ENCODE peak calls at places on chromosome 5, in ten cellular contexts. H, K, A, F, I, U, Q, P, V and J are unnamed samples.

GRCh38 chr5:93274291-93274690 is 306.7 kb downstream of the NR2F1-AS1 start:
- DNase-seq in A (no peak), K (peak; percentile 94), Q (no peak), I (no peak), V (peak; percentile 80), U (no peak), F (no peak), P (peak; percentile 79), H (no peak), J (no peak)

GRCh38 chr5:135887447-135887864 is 8.2 kb downstream of the IL9 start:
- DNase-seq in Q (peak; percentile 14), F (peak; percentile 82), I (peak; percentile 78), A (peak; percentile 16), V (no peak), U (peak; percentile 53), H (no peak), P (peak; percentile 65), K (peak; percentile 50), J (peak; percentile 63)

GRCh38 chr5:77984587-77984986 is 208.4 kb upstream of the TBCA start:
- DNase-seq in P (no peak), I (peak; percentile 38), A (no peak), V (no peak), H (no peak), K (no peak), Q (no peak), F (no peak), U (no peak), J (peak; percentile 25)

GRCh38 chr5:151005975-151006576 is 14.3 kb upstream of the GPX3 start:
- DNase-seq in U (peak; percentile 87), P (peak; percentile 62), K (peak; percentile 97), H (no peak), I (no peak), Q (no peak), F (no peak), V (peak; percentile 58), A (no peak), J (peak; percentile 93)

GRCh38 chr5:159094745-159095144 is 5.0 kb downstream of the EBF1 start:
- DNase-seq in U (peak; percentile 87), H (no peak), P (peak; percentile 64), V (no peak), A (peak; percentile 76), F (peak; percentile 96), I (peak; percentile 53), Q (no peak), K (peak; percentile 55), J (peak; percentile 79)

GRCh38 chr5:122751293-122751753 is 23.6 kb upstream of the SNX2 start:
- DNase-seq in H (no peak), F (no peak), Q (no peak), V (no peak), U (no peak), P (peak; percentile 54), A (no peak), I (no peak), K (peak; percentile 82), J (no peak)

GRCh38 chr5:6448622-6449464 is at the start of gene UBE2QL1:
- DNase-seq in P (no peak), U (no peak), I (peak; percentile 30), A (peak; percentile 21), F (no peak), H (no peak), Q (peak; percentile 2), K (no peak), V (no peak), J (peak; percentile 26)

GRCh38 chr5:112697301-112697700 is 40.4 kb upstream of the APC start:
- DNase-seq in V (no peak), I (no peak), U (no peak), K (no peak), A (no peak), P (no peak), Q (no peak), H (no peak), F (no peak), J (no peak)

GRCh38 chr5:142749321-142749720 is 20.9 kb upstream of the ARHGAP26 start:
- DNase-seq in V (no peak), P (peak; percentile 68), A (no peak), F (no peak), K (peak; percentile 71), H (no peak), I (no peak), Q (no peak), U (no peak), J (no peak)

GRCh38 chr5:141874262-141874964 is 3.8 kb downstream of the PCDH1 start:
- DNase-seq in I (no peak), K (no peak), V (no peak), F (no peak), U (no peak), A (no peak), H (no peak), Q (no peak), P (no peak), J (peak; percentile 19)

GRCh38 chr5:1737790-1738405 is 61.7 kb downstream of the MRPL36 start:
- DNase-seq in Q (no peak), H (no peak), A (no peak), P (peak; percentile 37), U (no peak), V (no peak), I (peak; percentile 39), K (peak; percentile 4), F (peak; percentile 86), J (no peak)

GRCh38 chr5:55308254-55308836 is 556 bp downstream of the MTREX start:
- DNase-seq in A (no peak), P (peak; percentile 23), Q (no peak), F (peak; percentile 58), K (peak; percentile 28), H (no peak), I (peak; percentile 24), V (no peak), U (no peak), J (peak; percentile 25)

GRCh38 chr5:18243846-18244245 is 609.6 kb downstream of the TAF11L14 start:
- DNase-seq in P (no peak), H (no peak), I (no peak), Q (no peak), U (no peak), K (no peak), F (no peak), A (no peak), V (no peak), J (no peak)

GRCh38 chr5:113264061-113264460 is 170.7 kb downstream of the TSSK1B start:
- DNase-seq in A (no peak), Q (no peak), K (peak; percentile 87), I (no peak), F (no peak), U (no peak), H (no peak), P (no peak), V (peak; percentile 43), J (no peak)

GRCh38 chr5:179343902-179344300 is 1.4 kb downstream of the ADAMTS2 start:
- DNase-seq in K (no peak), P (peak; percentile 68), I (peak; percentile 59), F (no peak), U (peak; percentile 55), V (no peak), H (no peak), Q (no peak), A (no peak), J (peak; percentile 52)

GRCh38 chr5:58969253-58969652 is 386.4 kb downstream of the RAB3C start:
- DNase-seq in U (no peak), P (no peak), H (no peak), F (no peak), Q (no peak), V (no peak), K (no peak), I (no peak), A (no peak), J (no peak)

GRCh38 chr5:104189031-104189430 is 626.4 kb upstream of the NUDT12 start:
- DNase-seq in Q (no peak), U (no peak), K (no peak), F (no peak), V (no peak), H (no peak), P (peak; percentile 22), A (no peak), I (no peak), J (no peak)

GRCh38 chr5:17976404-17976803 is 342.1 kb downstream of the TAF11L14 start:
- DNase-seq in I (no peak), F (no peak), Q (no peak), K (no peak), V (no peak), A (no peak), P (no peak), H (no peak), U (no peak), J (no peak)

GRCh38 chr5:121758640-121759039 is 93.0 kb upstream of the FTMT start:
- DNase-seq in V (no peak), K (no peak), I (no peak), H (no peak), Q (no peak), A (no peak), U (no peak), F (no peak), P (no peak), J (no peak)

GRCh38 chr5:76337949-76338589 is 65.0 kb upstream of the IQGAP2 start:
- DNase-seq in U (no peak), I (peak; percentile 74), Q (no peak), F (peak; percentile 55), V (peak; percentile 38), K (peak; percentile 74), A (no peak), P (peak; percentile 50), H (no peak), J (peak; percentile 46)

GRCh38 chr5:111929892-111930291 is 172.9 kb upstream of the NREP start:
- DNase-seq in A (no peak), P (peak; percentile 94), U (no peak), I (no peak), H (no peak), F (no peak), V (peak; percentile 58), K (peak; percentile 94), Q (no peak), J (no peak)

GRCh38 chr5:84362061-84362720 is 22.5 kb downstream of the EDIL3 start:
- DNase-seq in Q (no peak), K (no peak), U (no peak), A (no peak), I (no peak), V (no peak), H (no peak), F (no peak), P (no peak), J (no peak)

GRCh38 chr5:178386532-178386931 is 153.9 kb upstream of the PHYKPL start:
- DNase-seq in P (no peak), U (no peak), F (no peak), K (no peak), H (no peak), I (no peak), Q (no peak), A (no peak), V (no peak), J (no peak)

GRCh38 chr5:175305251-175305650 is 138.7 kb downstream of the DRD1 start:
- DNase-seq in F (no peak), H (no peak), A (no peak), U (no peak), K (no peak), P (no peak), V (no peak), I (no peak), Q (no peak), J (no peak)

GRCh38 chr5:93571111-93571977 is 9.7 kb downstream of the NR2F1-AS1 start:
- DNase-seq in Q (no peak), V (no peak), A (no peak), F (no peak), P (no peak), I (no peak), H (no peak), K (no peak), U (no peak), J (no peak)

GRCh38 chr5:73114029-73114688 is 6.2 kb upstream of the TMEM171 start:
- DNase-seq in U (no peak), V (no peak), A (no peak), I (no peak), K (no peak), Q (no peak), H (no peak), F (no peak), P (no peak), J (no peak)

GRCh38 chr5:132487841-132488555 is 2.6 kb downstream of the IRF1 start:
- DNase-seq in H (no peak), Q (no peak), P (no peak), V (no peak), U (no peak), A (no peak), F (peak; percentile 77), K (no peak), I (no peak), J (peak; percentile 13)

GRCh38 chr5:62653001-62653863 is 74.6 kb downstream of the LRRC70 start:
- DNase-seq in Q (no peak), I (no peak), A (no peak), K (no peak), H (no peak), U (no peak), P (peak; percentile 13), V (no peak), F (no peak), J (no peak)